ENCODE peak calls at places on chromosome 13, in five cellular contexts. D is heart right ventricle; W is fibroblast of lung; E is CD4-positive, alpha-beta T cell; S is ovary. P is an unnamed sample.

GRCh38 chr13:43180036-43180660 is 156.8 kb downstream of the DNAJC15 start:
- DNase-seq in D (no peak), W (no peak), E (no peak), S (no peak), P (no peak)

GRCh38 chr13:88068316-88068715 is 397.1 kb downstream of the SLITRK5 start:
- DNase-seq in D (no peak), W (no peak), E (no peak), S (no peak), P (no peak)

GRCh38 chr13:79593611-79594275 is 112.8 kb downstream of the NDFIP2 start:
- DNase-seq in D (no peak), W (peak; percentile 31), E (no peak), S (no peak), P (no peak)

GRCh38 chr13:97810152-97810551 is 143.3 kb upstream of the IPO5 start:
- DNase-seq in D (no peak), W (peak; percentile 40), E (no peak), S (no peak), P (no peak)

GRCh38 chr13:30810261-30810701 is 74.9 kb downstream of the ALOX5AP start:
- DNase-seq in D (no peak), W (no peak), E (no peak), S (no peak), P (no peak)

GRCh38 chr13:110853235-110853721 is 61.6 kb downstream of the ANKRD10 start:
- DNase-seq in D (no peak), W (no peak), E (no peak), S (no peak), P (no peak)

GRCh38 chr13:113874177-113874576 is 10.3 kb upstream of the GAS6 start:
- DNase-seq in D (no peak), W (no peak), E (no peak), S (no peak), P (no peak)

GRCh38 chr13:38265135-38265497 is 84.5 kb upstream of the UFM1 start:
- DNase-seq in D (no peak), W (no peak), E (no peak), S (no peak), P (no peak)

GRCh38 chr13:26221399-26221720 is 754 bp downstream of the RNF6 start:
- DNase-seq in D (no peak), W (no peak), E (no peak), S (no peak), P (no peak)

GRCh38 chr13:71460179-71460578 is 406.8 kb downstream of the DACH1 start:
- DNase-seq in D (no peak), W (no peak), E (no peak), S (no peak), P (no peak)

GRCh38 chr13:105991622-105992254 is 543.7 kb downstream of the EFNB2 start:
- DNase-seq in D (no peak), W (peak; percentile 83), E (no peak), S (no peak), P (no peak)

GRCh38 chr13:34247596-34247995 is 429.6 kb downstream of the RFC3 start:
- DNase-seq in D (no peak), W (no peak), E (no peak), S (no peak), P (no peak)

GRCh38 chr13:23506821-23507210 is 63.4 kb upstream of the TNFRSF19 start:
- DNase-seq in D (peak; percentile 51), W (peak; percentile 88), E (no peak), S (no peak), P (no peak)
- H3K27ac ChIP-seq in D (peak overlapping the region; percentile 83), W (peak overlapping the region; percentile 82), E (no peak overlapping the region), S (no peak overlapping the region), P (no peak overlapping the region)

GRCh38 chr13:24495151-24495729 is 17.3 kb downstream of the PARP4 start:
- DNase-seq in D (no peak), W (no peak), E (no peak), S (no peak), P (no peak)
- H3K27ac ChIP-seq in D (no peak overlapping the region), W (no peak overlapping the region), E (no peak overlapping the region), S (no peak overlapping the region), P (no peak overlapping the region)

DNA sequence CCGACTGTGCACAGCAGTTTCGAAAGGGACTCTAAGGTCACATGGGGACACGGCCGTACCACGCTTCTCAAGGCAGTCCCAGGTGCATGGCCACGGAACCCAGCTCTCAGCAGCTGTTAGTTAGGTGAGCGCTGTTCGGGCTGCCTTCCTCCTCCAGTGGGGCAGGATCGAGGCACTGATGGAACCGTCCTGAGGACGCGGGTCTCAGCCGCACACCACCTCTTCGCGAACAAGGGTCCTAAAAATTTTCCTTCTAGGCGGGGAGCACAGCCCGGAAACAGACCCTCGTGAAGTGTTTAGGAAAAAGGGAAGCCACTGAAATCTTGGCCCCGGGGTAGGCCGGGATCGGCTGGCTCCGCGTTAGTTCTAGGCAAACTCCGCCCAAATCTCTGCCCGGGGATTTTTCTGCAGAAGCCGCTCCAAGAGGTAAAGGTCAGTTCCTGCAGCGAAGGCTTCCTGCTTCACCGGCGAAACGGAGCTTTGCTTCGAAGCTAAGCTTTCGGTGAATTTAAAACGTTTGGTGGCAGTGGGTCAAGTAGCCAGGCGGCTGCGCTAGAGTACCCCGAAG is 752 bp downstream of the GJB2 start:
- DNase-seq in D (no peak), W (no peak), E (no peak), S (no peak), P (no peak)
- H3K27ac ChIP-seq in D (no peak overlapping the region), W (no peak overlapping the region), E (no peak overlapping the region), S (no peak overlapping the region), P (no peak overlapping the region)

GRCh38 chr13:52454459-52454824 is 836 bp upstream of the CKAP2 start:
- DNase-seq in D (no peak), W (peak; percentile 7), E (no peak), S (no peak), P (no peak)
- H3K27ac ChIP-seq in D (no peak overlapping the region), W (peak overlapping the region; percentile 77), E (peak overlapping the region; percentile 82), S (peak overlapping the region; percentile 87), P (peak overlapping the region; percentile 87)

GRCh38 chr13:112651750-112652511 is 37.9 kb upstream of the ATP11A start:
- DNase-seq in D (no peak), W (no peak), E (no peak), S (no peak), P (no peak)

GRCh38 chr13:112647256-112647655 is 42.6 kb upstream of the ATP11A start:
- DNase-seq in D (no peak), W (no peak), E (no peak), S (no peak), P (no peak)

GRCh38 chr13:112648101-112648500 is 41.7 kb upstream of the ATP11A start:
- DNase-seq in D (no peak), W (no peak), E (no peak), S (no peak), P (no peak)

GRCh38 chr13:112651306-112651705 is 38.5 kb upstream of the ATP11A start:
- DNase-seq in D (no peak), W (no peak), E (no peak), S (no peak), P (no peak)

GRCh38 chr13:112648966-112649690 is 40.7 kb upstream of the ATP11A start:
- DNase-seq in D (no peak), W (no peak), E (no peak), S (no peak), P (no peak)
- H3K27ac ChIP-seq in D (no peak overlapping the region), W (no peak overlapping the region), E (no peak overlapping the region), S (no peak overlapping the region), P (no peak overlapping the region)